ENCODE peak calls at places on chromosomes 13 and 19, in five cellular contexts. One of them, this sample, is unnamed. For H3K4me1 and H3K36me3, the result is how much of the 10 kb centered on the place peaks cover.

GRCh38 chr13:42405665-42406390 is 133.9 kb downstream of the AKAP11 start:
- DNase-seq in ascending aorta: no peak
- DNase-seq in uterus: no peak
- DNase-seq in Panc1: no peak
- DNase-seq in right atrium auricular region: no peak
- DNase-seq in this sample: no peak

GRCh38 chr19:2846180-2846935 is 5.1 kb downstream of the ZNF555 start:
- DNase-seq in ascending aorta: no peak
- DNase-seq in uterus: no peak
- DNase-seq in Panc1: no peak
- DNase-seq in right atrium auricular region: no peak
- DNase-seq in this sample: no peak

GRCh38 chr19:42174188-42174587 is 41.9 kb upstream of the POU2F2 start:
- DNase-seq in ascending aorta: no peak
- DNase-seq in uterus: no peak
- DNase-seq in Panc1: no peak
- DNase-seq in right atrium auricular region: no peak
- DNase-seq in this sample: no peak

GRCh38 chr13:72648513-72649065 is 78.8 kb downstream of the MZT1 start:
- DNase-seq in ascending aorta: no peak
- DNase-seq in uterus: no peak
- DNase-seq in Panc1: no peak
- DNase-seq in right atrium auricular region: no peak
- DNase-seq in this sample: no peak

GRCh38 chr13:44768775-44769578 is 192.8 kb upstream of the TSC22D1 start:
- DNase-seq in ascending aorta: no peak
- DNase-seq in uterus: no peak
- DNase-seq in Panc1: no peak
- DNase-seq in right atrium auricular region: no peak
- DNase-seq in this sample: no peak

GRCh38 chr13:41837668-41838067 is 123.2 kb downstream of the VWA8 start:
- DNase-seq in ascending aorta: no peak
- DNase-seq in uterus: no peak
- DNase-seq in Panc1: no peak
- DNase-seq in right atrium auricular region: no peak
- DNase-seq in this sample: no peak

GRCh38 chr13:32408296-32408998 is 19.5 kb downstream of the N4BP2L1 start:
- DNase-seq in ascending aorta: no peak
- DNase-seq in uterus: no peak
- DNase-seq in Panc1: no peak
- DNase-seq in right atrium auricular region: no peak
- DNase-seq in this sample: no peak

GRCh38 chr13:91813255-91813654 is 414.8 kb downstream of the GPC5 start:
- DNase-seq in ascending aorta: no peak
- DNase-seq in uterus: no peak
- DNase-seq in Panc1: no peak
- DNase-seq in right atrium auricular region: no peak
- DNase-seq in this sample: no peak

GRCh38 chr13:99843872-99844271 is 127.7 kb downstream of the ZIC5 start:
- DNase-seq in ascending aorta: no peak
- DNase-seq in uterus: no peak
- DNase-seq in Panc1: no peak
- DNase-seq in right atrium auricular region: no peak
- DNase-seq in this sample: no peak

GRCh38 chr19:28466107-28467045 is 746.6 kb downstream of the UQCRFS1 start:
- DNase-seq in ascending aorta: no peak
- DNase-seq in uterus: no peak
- DNase-seq in Panc1: peak
- DNase-seq in right atrium auricular region: no peak
- DNase-seq in this sample: peak

GRCh38 chr19:8569066-8569761 is 8.0 kb downstream of the MYO1F start:
- DNase-seq in ascending aorta: peak
- DNase-seq in uterus: no peak
- DNase-seq in Panc1: no peak
- DNase-seq in right atrium auricular region: peak
- DNase-seq in this sample: no peak

GRCh38 chr13:110412132-110412912 is 105.2 kb downstream of the COL4A2 start:
- DNase-seq in ascending aorta: peak
- DNase-seq in uterus: peak
- DNase-seq in Panc1: peak
- DNase-seq in right atrium auricular region: peak
- DNase-seq in this sample: peak

GRCh38 chr19:41226874-41227390 is 7.9 kb downstream of the AXL start:
- DNase-seq in ascending aorta: no peak
- DNase-seq in uterus: no peak
- DNase-seq in Panc1: no peak
- DNase-seq in right atrium auricular region: no peak
- DNase-seq in this sample: no peak

GRCh38 chr19:56253737-56254136 is 18.8 kb upstream of the EDDM13 start:
- DNase-seq in ascending aorta: no peak
- DNase-seq in uterus: no peak
- DNase-seq in Panc1: peak
- DNase-seq in right atrium auricular region: no peak
- DNase-seq in this sample: no peak

GRCh38 chr19:21463449-21464105 is 41.8 kb upstream of the ZNF429 start:
- DNase-seq in ascending aorta: no peak
- DNase-seq in uterus: no peak
- DNase-seq in Panc1: peak
- DNase-seq in right atrium auricular region: peak
- DNase-seq in this sample: no peak

GRCh38 chr13:65597839-65598818 is 1632.0 kb downstream of the PCDH9 start:
- DNase-seq in ascending aorta: no peak
- DNase-seq in uterus: no peak
- DNase-seq in Panc1: no peak
- DNase-seq in right atrium auricular region: no peak
- DNase-seq in this sample: no peak

GRCh38 chr19:41951686-41952172 is 7.4 kb downstream of the RABAC1 start:
- DNase-seq in ascending aorta: peak
- DNase-seq in uterus: peak
- DNase-seq in Panc1: peak
- DNase-seq in right atrium auricular region: peak
- DNase-seq in this sample: peak

GRCh38 chr19:30540671-30541210 is 168.6 kb downstream of the ZNF536 start:
- DNase-seq in ascending aorta: no peak
- DNase-seq in uterus: no peak
- DNase-seq in Panc1: no peak
- DNase-seq in right atrium auricular region: no peak
- DNase-seq in this sample: no peak

GRCh38 chr19:39208175-39208795 is 4.2 kb upstream of the SYCN start:
- DNase-seq in ascending aorta: no peak
- DNase-seq in uterus: no peak
- DNase-seq in Panc1: no peak
- DNase-seq in right atrium auricular region: no peak
- DNase-seq in this sample: no peak

DNA sequence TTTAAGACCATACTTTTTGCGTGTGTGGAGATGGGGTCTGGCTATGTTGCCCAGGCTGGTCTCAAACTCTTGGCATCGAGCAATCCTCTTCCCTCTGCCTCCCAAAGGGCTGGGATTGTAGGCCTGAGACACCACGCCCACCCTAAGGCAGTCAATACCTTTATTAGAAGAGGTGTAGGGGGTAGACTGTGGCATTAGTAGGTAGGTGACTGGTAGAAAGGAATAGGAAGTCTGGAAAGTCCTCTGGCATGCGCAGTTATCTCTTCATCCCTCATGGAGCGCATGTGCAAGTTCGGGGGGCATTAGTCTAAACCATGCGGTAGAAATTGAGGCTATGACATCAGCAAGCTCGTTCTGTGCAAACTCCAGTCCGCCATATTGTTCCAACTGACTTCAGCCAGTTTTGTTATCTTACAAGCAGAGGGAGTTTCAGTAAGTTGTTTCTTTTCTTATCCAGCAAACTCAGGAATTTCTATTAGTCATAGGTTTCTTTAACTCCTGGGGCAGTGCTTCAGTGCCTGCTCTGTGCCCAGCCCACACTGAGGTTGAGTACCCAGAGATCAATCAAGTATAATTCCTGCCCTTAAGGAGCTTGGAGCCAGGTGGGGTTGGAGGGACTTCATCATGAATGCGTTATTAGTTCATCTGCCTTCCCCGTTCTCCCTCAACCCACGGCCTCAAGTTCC is 7.3 kb upstream of the RANBP3 start:
- DNase-seq in ascending aorta: no peak
- DNase-seq in uterus: no peak
- DNase-seq in Panc1: no peak
- DNase-seq in right atrium auricular region: no peak
- DNase-seq in this sample: no peak
- H3K4me1 ChIP-seq in ascending aorta: under half
- H3K4me1 ChIP-seq in uterus: under half
- H3K4me1 ChIP-seq in Panc1: under half
- H3K4me1 ChIP-seq in right atrium auricular region: under half
- H3K4me1 ChIP-seq in this sample: under half

GRCh38 chr19:4692275-4693077 is 22.3 kb upstream of the MYDGF start:
- DNase-seq in ascending aorta: no peak
- DNase-seq in uterus: no peak
- DNase-seq in Panc1: no peak
- DNase-seq in right atrium auricular region: no peak
- DNase-seq in this sample: no peak

GRCh38 chr19:4693078-4693350 is 22.9 kb upstream of the MYDGF start:
- DNase-seq in ascending aorta: no peak
- DNase-seq in uterus: no peak
- DNase-seq in Panc1: no peak
- DNase-seq in right atrium auricular region: no peak
- DNase-seq in this sample: no peak

GRCh38 chr19:4695224-4695731 is 25.1 kb upstream of the MYDGF start:
- DNase-seq in ascending aorta: no peak
- DNase-seq in uterus: peak
- DNase-seq in Panc1: no peak
- DNase-seq in right atrium auricular region: no peak
- DNase-seq in this sample: no peak

GRCh38 chr19:4693471-4694121 is 23.5 kb upstream of the MYDGF start:
- DNase-seq in ascending aorta: no peak
- DNase-seq in uterus: no peak
- DNase-seq in Panc1: no peak
- DNase-seq in right atrium auricular region: no peak
- DNase-seq in this sample: no peak

GRCh38 chr19:4694211-4694987 is 24.3 kb upstream of the MYDGF start:
- DNase-seq in ascending aorta: no peak
- DNase-seq in uterus: peak
- DNase-seq in Panc1: peak
- DNase-seq in right atrium auricular region: peak
- DNase-seq in this sample: no peak
- H3K36me3 ChIP-seq in ascending aorta: half or more
- H3K36me3 ChIP-seq in uterus: under half
- H3K36me3 ChIP-seq in Panc1: under half
- H3K36me3 ChIP-seq in right atrium auricular region: half or more
- H3K36me3 ChIP-seq in this sample: half or more

DNA sequence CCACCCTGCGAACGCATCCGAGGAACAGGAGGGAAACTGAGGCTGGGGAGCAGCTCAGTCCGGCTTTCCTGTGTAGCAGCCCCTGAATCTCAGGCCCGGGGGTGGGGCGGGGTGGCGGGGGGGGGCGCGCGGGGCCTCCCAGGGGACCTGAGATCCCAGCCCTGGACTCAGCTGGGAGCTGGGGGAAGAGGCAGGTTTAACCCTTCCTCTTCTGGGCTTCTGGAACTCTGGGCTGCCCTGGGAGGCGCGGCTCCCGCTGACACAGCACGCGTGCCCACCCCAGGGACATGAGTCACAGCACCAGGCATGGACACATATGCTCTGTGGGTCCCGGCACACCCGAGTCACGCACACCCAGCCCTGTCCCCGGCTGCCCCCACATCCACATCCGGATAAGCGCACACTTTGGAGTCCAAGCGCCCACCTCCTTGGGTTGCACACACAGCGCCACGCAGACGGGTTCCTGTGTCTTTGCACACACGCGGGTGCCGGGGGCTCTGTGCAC is 3.5 kb upstream of the CIRBP start:
- DNase-seq in ascending aorta: peak
- DNase-seq in uterus: peak
- DNase-seq in Panc1: no peak
- DNase-seq in right atrium auricular region: peak
- DNase-seq in this sample: no peak
- H3K4me1 ChIP-seq in ascending aorta: half or more
- H3K4me1 ChIP-seq in uterus: under half
- H3K4me1 ChIP-seq in Panc1: under half
- H3K4me1 ChIP-seq in right atrium auricular region: half or more
- H3K4me1 ChIP-seq in this sample: under half

GRCh38 chr13:80338781-80339577 is 1.9 kb downstream of the SPRY2 start:
- DNase-seq in ascending aorta: peak
- DNase-seq in uterus: peak
- DNase-seq in Panc1: no peak
- DNase-seq in right atrium auricular region: peak
- DNase-seq in this sample: peak

GRCh38 chr13:80339578-80339840 is 1.4 kb downstream of the SPRY2 start:
- DNase-seq in ascending aorta: no peak
- DNase-seq in uterus: no peak
- DNase-seq in Panc1: no peak
- DNase-seq in right atrium auricular region: no peak
- DNase-seq in this sample: peak

GRCh38 chr13:80341098-80341701 is at the start of gene SPRY2:
- DNase-seq in ascending aorta: peak
- DNase-seq in uterus: peak
- DNase-seq in Panc1: peak
- DNase-seq in right atrium auricular region: peak
- DNase-seq in this sample: peak

GRCh38 chr13:80340643-80341097 is 256 bp downstream of the SPRY2 start:
- DNase-seq in ascending aorta: no peak
- DNase-seq in uterus: no peak
- DNase-seq in Panc1: no peak
- DNase-seq in right atrium auricular region: no peak
- DNase-seq in this sample: no peak

DNA sequence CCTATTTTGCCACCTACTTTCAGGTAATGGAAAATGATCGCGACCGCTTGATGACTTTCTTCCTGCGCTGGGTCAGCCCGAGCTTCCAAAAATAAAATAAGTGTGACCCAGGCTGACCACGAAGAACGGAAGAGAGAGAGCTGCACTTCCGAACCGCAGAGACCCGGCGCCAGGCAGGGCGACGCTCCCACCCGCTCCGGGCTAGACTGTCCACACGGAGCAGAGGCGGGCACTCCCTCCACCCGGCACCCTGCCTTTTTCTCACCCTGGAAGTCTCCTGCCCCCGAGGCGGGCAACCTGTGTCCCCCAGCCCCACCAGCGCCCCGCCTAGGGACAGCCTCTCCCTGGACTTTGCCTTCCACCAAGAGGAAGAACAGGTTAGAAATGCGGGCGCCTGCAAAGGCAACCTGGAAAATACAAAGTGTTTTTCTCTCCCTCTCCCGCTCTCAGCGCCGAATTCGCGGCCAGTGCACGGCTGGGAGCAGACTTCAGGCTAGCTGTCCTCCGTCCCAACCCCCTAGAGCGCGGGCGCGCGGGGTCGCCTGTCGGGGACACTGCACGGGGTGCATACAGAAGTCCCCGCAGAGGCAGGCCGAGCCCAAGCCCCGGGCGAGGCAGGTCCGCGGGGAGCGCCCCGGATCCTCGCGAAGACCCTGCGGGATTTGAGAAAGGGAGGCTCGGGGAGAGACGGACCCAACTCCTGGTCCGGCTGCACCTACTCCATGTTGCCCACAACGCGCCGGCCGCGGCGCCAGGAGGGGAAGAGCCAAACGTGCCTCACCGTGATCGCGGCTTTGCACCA is 884 bp downstream of the SPRY2 start:
- DNase-seq in ascending aorta: no peak
- DNase-seq in uterus: peak
- DNase-seq in Panc1: no peak
- DNase-seq in right atrium auricular region: peak
- DNase-seq in this sample: peak
- H3K36me3 ChIP-seq in ascending aorta: under half
- H3K36me3 ChIP-seq in uterus: under half
- H3K36me3 ChIP-seq in Panc1: under half
- H3K36me3 ChIP-seq in right atrium auricular region: under half
- H3K36me3 ChIP-seq in this sample: under half